ENCODE peak calls at places on chromosomes 11 and 22, in six cellular contexts. I, C, T, L, Y and Z are unnamed samples.

GRCh38 chr11:76524461-76524860 is 79.6 kb downstream of the EMSY start:
- DNase-seq in Y (no peak), L (no peak), C (no peak), I (peak; percentile 11), T (no peak), Z (no peak)

GRCh38 chr22:30889996-30890480 is 78.5 kb downstream of the MORC2 start:
- DNase-seq in L (no peak), T (no peak), Y (no peak), C (no peak), I (no peak), Z (no peak)

GRCh38 chr22:50733521-50734342 is 4.3 kb upstream of the ACR start:
- DNase-seq in L (no peak), I (no peak), T (no peak), Y (no peak), C (no peak), Z (no peak)

GRCh38 chr11:60679879-60680278 is 19.5 kb upstream of the MS4A8 start:
- DNase-seq in L (no peak), Y (no peak), T (no peak), C (no peak), I (no peak), Z (peak; percentile 63)

GRCh38 chr11:77503006-77503405 is 29.1 kb upstream of the PAK1 start:
- DNase-seq in I (no peak), Y (no peak), C (no peak), T (no peak), L (peak; percentile 29), Z (peak; percentile 74)

GRCh38 chr11:20458905-20459632 is 71.6 kb downstream of the PRMT3 start:
- DNase-seq in T (no peak), L (no peak), C (no peak), Y (no peak), I (no peak), Z (no peak)

GRCh38 chr22:41857160-41857859 is 24.4 kb downstream of the SREBF2 start:
- DNase-seq in T (peak; percentile 84), Y (peak; percentile 39), C (peak; percentile 33), I (peak; percentile 84), L (peak; percentile 59), Z (peak; percentile 45)

GRCh38 chr22:19984201-19984753 is 32.3 kb downstream of the ARVCF start:
- DNase-seq in I (peak; percentile 92), T (peak; percentile 45), L (peak; percentile 75), C (no peak), Y (peak; percentile 63), Z (no peak)

GRCh38 chr11:114215871-114216803 is 80.1 kb upstream of the NNMT start:
- DNase-seq in T (no peak), C (no peak), L (no peak), I (no peak), Y (no peak), Z (no peak)